ENCODE peak calls at places on chromosomes 11 and 22, in ten cellular contexts. Z is BE2C, K is tibial artery, J is HCT116, R is psoas muscle, T is adrenal gland, D is thoracic aorta, L is spleen, B is cardiac muscle cell, G is upper lobe of left lung. F is an unnamed sample.

GRCh38 chr22:23061471-23062280 is 8.6 kb upstream of the GNAZ start:
- DNase-seq in L (peak; percentile 43), Z (peak; percentile 7), R (no peak), K (peak; percentile 13), D (no peak), J (no peak), B (no peak), T (no peak), G (peak; percentile 15), F (no peak)

GRCh38 chr22:46044718-46045458 is 67.9 kb upstream of the WNT7B start:
- DNase-seq in L (peak; percentile 90), K (peak; percentile 17), B (peak; percentile 46), R (peak; percentile 56), J (no peak), Z (no peak), G (peak; percentile 45), T (peak; percentile 45), D (no peak), F (peak; percentile 49)

GRCh38 chr11:11724994-11725393 is 103.2 kb upstream of the GALNT18 start:
- DNase-seq in Z (no peak), K (no peak), L (no peak), J (no peak), B (no peak), G (no peak), R (no peak), T (no peak), D (no peak), F (no peak)

GRCh38 chr11:86374586-86374985 is at the start of gene CCDC81:
- DNase-seq in B (peak; percentile 55), G (no peak), R (no peak), K (no peak), Z (no peak), T (no peak), J (no peak), D (no peak), L (no peak), F (no peak)

GRCh38 chr11:85889676-85890579 is 34.7 kb downstream of the CCDC83 start:
- DNase-seq in Z (no peak), B (peak; percentile 84), T (no peak), K (no peak), J (peak; percentile 72), R (no peak), D (no peak), L (no peak), G (no peak), F (no peak)

GRCh38 chr11:132935383-132935782 is 596.9 kb downstream of the OPCML start:
- DNase-seq in B (no peak), G (no peak), D (no peak), T (no peak), K (no peak), R (no peak), Z (no peak), J (no peak), L (no peak), F (no peak)

GRCh38 chr11:94873910-94874575 is 99.3 kb downstream of the CWC15 start:
- DNase-seq in B (peak; percentile 21), D (no peak), J (no peak), T (no peak), Z (no peak), K (no peak), L (no peak), G (no peak), R (no peak), F (no peak)

GRCh38 chr11:7251836-7252682 is at the start of gene SYT9:
- DNase-seq in D (no peak), Z (peak; percentile 68), B (peak; percentile 34), G (peak; percentile 33), T (peak; percentile 66), K (no peak), L (peak; percentile 72), J (no peak), R (peak; percentile 27), F (no peak)

GRCh38 chr22:30922151-30922611 is 46.4 kb downstream of the MORC2 start:
- DNase-seq in J (no peak), R (peak; percentile 71), L (peak; percentile 91), K (no peak), B (peak; percentile 76), D (no peak), Z (no peak), T (peak; percentile 59), G (peak; percentile 52), F (peak; percentile 79)

GRCh38 chr11:2451916-2452694 is 7.3 kb downstream of the KCNQ1 start:
- DNase-seq in K (no peak), T (no peak), R (no peak), D (no peak), L (peak; percentile 57), B (no peak), J (no peak), G (no peak), Z (no peak), F (no peak)

DNA sequence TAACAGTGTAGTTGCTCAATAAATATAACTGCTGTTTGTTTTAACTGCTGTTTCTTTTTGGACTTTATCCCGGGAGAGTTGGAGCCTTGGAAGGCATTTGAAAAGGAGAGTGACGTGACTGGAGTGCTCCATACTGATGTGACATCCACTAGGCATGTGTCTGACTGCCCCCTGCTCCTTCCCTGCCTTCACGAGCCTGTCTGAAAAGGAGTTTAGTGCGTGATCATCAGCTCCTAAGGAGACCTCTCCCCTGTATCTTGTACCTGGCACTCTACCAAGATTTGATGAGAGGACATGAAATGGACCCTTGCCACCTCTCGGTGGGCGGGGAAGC is 22.9 kb downstream of the ZBTB16 start:
- DNase-seq in G (no peak), T (no peak), K (no peak), R (no peak), B (peak; percentile 79), L (no peak), Z (no peak), D (no peak), J (no peak), F (no peak)
- H3K4me1 ChIP-seq in G (peaks cover 100% of the 10 kb centered on the region), T (peaks cover 87% of the 10 kb centered on the region), K (peaks cover 100% of the 10 kb centered on the region), R (peaks cover 100% of the 10 kb centered on the region), B (peaks cover 24% of the 10 kb centered on the region), L (peaks cover 100% of the 10 kb centered on the region), Z (no peaks in the 10 kb centered on the region), D (peaks cover 94% of the 10 kb centered on the region), J (no peaks in the 10 kb centered on the region), F (peaks cover 28% of the 10 kb centered on the region)

DNA sequence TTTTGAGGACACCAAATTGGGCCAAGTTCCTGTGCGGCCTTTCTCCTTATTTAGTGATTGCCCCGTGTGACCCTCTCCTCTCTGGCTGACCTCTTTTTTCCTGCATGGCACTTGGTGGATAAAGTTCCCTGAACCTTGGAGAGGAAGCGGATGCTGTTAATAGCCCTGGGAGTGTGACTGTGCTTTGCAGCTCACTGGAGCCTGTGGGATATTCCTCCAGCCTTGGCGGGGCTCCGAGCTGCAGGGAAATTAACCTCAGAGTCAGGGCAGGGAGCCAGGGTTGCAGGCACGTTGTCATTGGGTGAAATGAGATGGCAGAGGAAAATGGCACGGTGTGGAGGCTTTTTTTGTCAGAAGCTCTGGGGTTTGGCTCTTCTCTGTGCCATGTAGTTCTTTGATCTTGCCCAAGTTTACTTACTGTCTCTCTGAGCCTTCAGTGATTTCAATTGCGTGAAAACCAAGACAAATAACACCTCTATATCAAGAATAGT is 965 bp downstream of the OR9Q1 start:
- DNase-seq in L (no peak), K (peak; percentile 50), Z (no peak), G (peak; percentile 25), D (peak; percentile 15), R (peak; percentile 70), B (peak; percentile 39), J (no peak), T (peak; percentile 62), F (no peak)
- H3K27me3 ChIP-seq in L (no peaks in the 10 kb centered on the region), K (no peaks in the 10 kb centered on the region), Z (no peaks in the 10 kb centered on the region), G (no peaks in the 10 kb centered on the region), D (no peaks in the 10 kb centered on the region), R (no peaks in the 10 kb centered on the region), B (no peaks in the 10 kb centered on the region), J (no peaks in the 10 kb centered on the region), T (no peaks in the 10 kb centered on the region), F (no peaks in the 10 kb centered on the region)

GRCh38 chr22:21839765-21840140 is 27.7 kb downstream of the MAPK1 start:
- DNase-seq in D (no peak), G (no peak), J (no peak), R (no peak), K (no peak), Z (no peak), B (no peak), T (no peak), L (no peak), F (no peak)

GRCh38 chr22:21841422-21841821 is 26.0 kb downstream of the MAPK1 start:
- DNase-seq in D (no peak), Z (no peak), J (no peak), T (no peak), B (no peak), R (no peak), G (no peak), L (no peak), K (no peak), F (no peak)

GRCh38 chr22:21845558-21846452 is 21.6 kb downstream of the MAPK1 start:
- DNase-seq in R (no peak), K (no peak), D (no peak), T (no peak), G (no peak), B (no peak), L (no peak), J (no peak), Z (no peak), F (no peak)

GRCh38 chr22:21840236-21840823 is 27.1 kb downstream of the MAPK1 start:
- DNase-seq in K (no peak), D (no peak), G (no peak), B (no peak), L (no peak), J (no peak), T (no peak), R (no peak), Z (no peak), F (no peak)

GRCh38 chr22:21842946-21843345 is 24.5 kb downstream of the MAPK1 start:
- DNase-seq in Z (no peak), L (no peak), D (no peak), G (no peak), B (no peak), J (no peak), K (no peak), T (no peak), R (no peak), F (no peak)
- H3K4me1 ChIP-seq in Z (no peaks in the 10 kb centered on the region), L (peaks cover 72% of the 10 kb centered on the region), D (peaks cover 15% of the 10 kb centered on the region), G (peaks cover 36% of the 10 kb centered on the region), B (peaks cover 7% of the 10 kb centered on the region), J (peaks cover 26% of the 10 kb centered on the region), K (peaks cover 57% of the 10 kb centered on the region), T (no peaks in the 10 kb centered on the region), R (peaks cover 32% of the 10 kb centered on the region), F (peaks cover 20% of the 10 kb centered on the region)

DNA sequence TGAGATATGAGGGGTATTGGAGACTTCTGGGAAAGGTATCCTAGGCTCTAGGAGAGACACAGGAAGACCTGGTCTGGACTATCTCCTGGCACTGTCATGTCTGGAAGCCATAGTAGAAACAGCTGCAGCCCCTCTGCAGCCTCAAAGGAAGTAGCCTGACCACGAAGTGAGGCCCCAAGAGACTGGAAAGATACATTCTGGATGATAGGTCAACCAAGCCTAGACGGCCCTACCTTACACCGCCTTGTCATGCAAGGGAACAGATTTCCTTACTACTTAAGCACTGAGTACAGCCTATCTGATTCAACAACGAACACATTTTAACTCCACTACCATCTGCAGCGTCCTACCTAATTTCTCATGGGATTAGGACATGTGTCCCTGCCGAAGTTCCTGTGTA is 31.1 kb downstream of the UQCR10 start:
- DNase-seq in G (no peak), L (no peak), T (no peak), J (no peak), K (no peak), Z (no peak), R (no peak), B (peak; percentile 37), D (no peak), F (no peak)
- H3K27me3 ChIP-seq in G (no peaks in the 10 kb centered on the region), L (no peaks in the 10 kb centered on the region), T (no peaks in the 10 kb centered on the region), J (no peaks in the 10 kb centered on the region), K (no peaks in the 10 kb centered on the region), Z (no peaks in the 10 kb centered on the region), R (no peaks in the 10 kb centered on the region), B (no peaks in the 10 kb centered on the region), D (no peaks in the 10 kb centered on the region), F (no peaks in the 10 kb centered on the region)

GRCh38 chr11:61976813-61977475 is 9.5 kb upstream of the FTH1 start:
- DNase-seq in J (no peak), Z (no peak), G (no peak), K (no peak), L (peak; percentile 44), B (no peak), R (no peak), T (no peak), D (no peak), F (no peak)
- H3K4me1 ChIP-seq in J (peaks cover 27% of the 10 kb centered on the region), Z (peaks cover 4% of the 10 kb centered on the region), G (peaks cover 57% of the 10 kb centered on the region), K (peaks cover 56% of the 10 kb centered on the region), L (peaks cover 92% of the 10 kb centered on the region), B (peaks cover 21% of the 10 kb centered on the region), R (peaks cover 37% of the 10 kb centered on the region), T (peaks cover 34% of the 10 kb centered on the region), D (peaks cover 42% of the 10 kb centered on the region), F (peaks cover 13% of the 10 kb centered on the region)

F was measured in CD8-positive, alpha-beta memory T cell.